ENCODE peak calls at places on chromosome 1, in seven cellular contexts. X is colonic mucosa, P is uterus, I is mesenchymal stem cell, B is ovary, V is body of pancreas, S is pancreas. Z is an unnamed sample. For H3K9me3 and H3K27me3, the result is how much of the 10 kb centered on the place peaks cover.

GRCh38 chr1:109900489-109900888 is 10.2 kb upstream of the CSF1 start:
- DNase-seq in X (no peak), P (no peak), I (no peak), B (no peak), V (no peak), S (no peak), Z (no peak)

GRCh38 chr1:50976111-50976889 is 6.3 kb downstream of the CDKN2C start:
- DNase-seq in X (no peak), P (no peak), I (no peak), B (no peak), V (no peak), S (no peak), Z (no peak)

GRCh38 chr1:236638935-236639334 is 34.6 kb upstream of the HEATR1 start:
- DNase-seq in X (no peak), P (no peak), I (no peak), B (no peak), V (no peak), S (no peak), Z (no peak)

GRCh38 chr1:18539171-18539570 is 58.4 kb downstream of the KLHDC7A start:
- DNase-seq in X (no peak), P (no peak), I (no peak), B (no peak), V (peak), S (peak), Z (no peak)

GRCh38 chr1:10945988-10946387 is 66.5 kb upstream of the TARDBP start:
- DNase-seq in X (no peak), P (no peak), I (no peak), B (no peak), V (no peak), S (no peak), Z (no peak)

GRCh38 chr1:195851016-195851591 is 757.1 kb downstream of the KCNT2 start:
- DNase-seq in X (no peak), P (no peak), I (no peak), B (no peak), V (no peak), S (no peak), Z (no peak)

GRCh38 chr1:91791103-91791502 is 94.8 kb downstream of the TGFBR3 start:
- DNase-seq in X (no peak), P (no peak), I (no peak), B (no peak), V (no peak), S (no peak), Z (no peak)

GRCh38 chr1:47694011-47694890 is 256.4 kb downstream of the FOXD2 start:
- DNase-seq in X (peak), P (no peak), I (no peak), B (no peak), V (no peak), S (no peak), Z (peak)

DNA sequence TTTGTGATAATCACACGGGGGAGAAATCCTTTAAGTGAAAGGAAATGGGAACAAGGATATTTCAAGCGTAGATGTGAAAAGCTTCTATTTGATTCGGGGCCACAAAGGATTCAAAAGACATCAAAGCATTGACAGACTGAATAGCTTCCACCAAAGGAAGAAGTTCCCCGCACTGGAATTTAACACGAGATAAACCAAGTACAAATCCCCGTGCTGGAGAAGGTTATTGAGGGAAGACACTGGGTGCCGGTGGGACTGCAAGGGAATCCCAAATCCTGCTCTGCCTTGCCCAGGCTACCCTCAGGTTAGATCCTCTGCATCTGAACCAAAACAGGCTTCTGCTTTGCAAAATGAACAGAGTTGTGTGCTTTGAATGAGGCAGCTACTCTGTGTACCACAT is 566.9 kb downstream of the NPHP4 start:
- DNase-seq in X (no peak), P (no peak), I (no peak), B (no peak), V (no peak), S (no peak), Z (no peak)
- H3K9me3 ChIP-seq in X (under half), P (under half), I (under half), B (under half), V (under half), S (under half), Z (under half)

DNA sequence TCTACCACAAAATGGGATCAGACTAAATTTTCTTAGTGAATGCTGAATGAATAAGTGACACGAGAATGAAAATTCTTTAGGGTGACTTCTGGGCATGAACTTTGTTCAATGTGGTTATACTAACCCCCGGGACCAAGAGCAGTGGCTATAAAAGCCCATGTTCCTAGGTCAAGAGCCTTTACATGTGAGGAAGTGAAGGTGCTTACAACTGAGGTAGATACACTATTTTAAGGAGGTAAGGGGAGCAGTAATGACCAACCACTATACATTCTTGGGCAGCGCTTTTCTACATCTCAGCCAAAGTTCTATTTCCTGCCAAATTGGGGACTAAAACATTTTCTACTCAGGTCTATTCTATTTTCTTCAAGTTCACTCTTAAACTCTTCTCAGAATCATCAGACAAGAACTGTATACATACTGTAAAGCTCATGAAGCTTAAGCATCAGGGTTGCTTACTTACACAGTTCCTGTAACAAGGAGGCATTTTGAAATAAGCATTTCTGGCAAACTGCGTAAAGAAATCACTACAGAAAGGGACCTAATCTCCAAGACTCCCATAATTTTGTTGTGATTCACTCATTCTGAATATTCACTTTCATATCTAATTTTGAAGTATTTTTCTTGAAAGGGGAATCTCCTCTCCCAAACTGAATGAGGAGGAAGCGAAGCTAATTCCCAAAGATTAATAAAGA is 8.5 kb upstream of the ARHGAP29 start:
- DNase-seq in X (no peak), P (no peak), I (no peak), B (no peak), V (no peak), S (no peak), Z (no peak)
- H3K27me3 ChIP-seq in X (under half), P (under half), I (under half), B (under half), V (under half), S (under half), Z (under half)

DNA sequence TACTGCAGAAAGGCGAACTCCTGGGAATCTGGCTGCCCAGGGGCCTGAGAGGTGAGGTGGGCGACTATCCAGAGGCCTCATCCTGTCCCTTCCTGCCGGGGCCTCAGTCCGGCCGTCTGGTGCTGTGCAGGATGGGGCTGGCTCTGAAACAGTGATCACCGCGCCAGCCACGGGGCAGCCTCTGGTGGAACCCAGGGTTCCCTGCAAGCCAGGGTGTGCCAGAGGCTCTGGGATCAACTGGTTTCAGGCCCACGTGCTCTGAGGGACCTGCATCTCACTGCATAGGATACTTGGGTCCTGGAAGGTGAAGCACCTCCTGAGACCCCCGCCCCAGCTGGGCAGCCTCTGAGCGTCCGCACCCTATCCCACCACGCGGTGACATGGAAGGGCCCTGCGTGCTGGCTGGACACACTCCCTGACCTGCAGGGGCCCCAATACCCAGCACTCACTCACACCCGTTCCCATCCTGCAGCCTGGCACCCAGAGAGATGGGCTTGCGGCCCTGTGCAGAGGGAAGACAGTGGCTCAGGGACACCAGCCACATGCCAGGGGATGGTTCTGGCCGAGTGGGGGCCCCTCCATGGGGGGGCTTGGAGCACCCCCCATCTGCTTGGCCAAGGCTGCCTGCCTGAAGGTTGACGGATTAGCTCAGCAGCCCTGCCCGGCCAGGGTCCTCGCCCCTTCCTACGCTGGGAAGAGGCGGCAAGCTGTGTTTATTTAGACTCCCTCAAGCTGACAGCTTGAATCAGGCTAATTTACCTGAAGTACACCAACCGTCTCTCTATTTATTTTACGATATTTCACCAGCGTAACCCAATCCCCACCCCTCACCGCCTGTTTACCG is 64.3 kb upstream of the TTC34 start:
- DNase-seq in X (no peak), P (no peak), I (no peak), B (no peak), V (no peak), S (no peak), Z (no peak)
- H3K9me3 ChIP-seq in X (under half), P (under half), I (under half), B (under half), V (under half), S (under half), Z (under half)

GRCh38 chr1:234782821-234783220 is 172.8 kb upstream of the IRF2BP2 start:
- DNase-seq in X (no peak), P (no peak), I (no peak), B (no peak), V (no peak), S (no peak), Z (no peak)
- H3K27me3 ChIP-seq in X (under half), P (under half), I (under half), B (under half), V (under half), S (under half), Z (under half)

GRCh38 chr1:227532019-227532619 is 31.2 kb upstream of the ZNF678 start:
- DNase-seq in X (no peak), P (no peak), I (no peak), B (no peak), V (no peak), S (no peak), Z (no peak)

GRCh38 chr1:227521782-227522181 is 41.6 kb upstream of the ZNF678 start:
- DNase-seq in X (no peak), P (no peak), I (no peak), B (no peak), V (no peak), S (no peak), Z (no peak)

GRCh38 chr1:227526524-227526923 is 36.8 kb upstream of the ZNF678 start:
- DNase-seq in X (no peak), P (no peak), I (no peak), B (no peak), V (no peak), S (no peak), Z (no peak)
- H3K9me3 ChIP-seq in X (under half), P (under half), I (half or more), B (under half), V (under half), S (under half), Z (half or more)